ENCODE peak calls at places on chromosomes 7 and 10, in seven cellular contexts. X is hepatocyte; M is GM23248; E is heart right ventricle; A is CD8-positive, alpha-beta memory T cell; I is effector memory CD4-positive, alpha-beta T cell; B is brain microvascular endothelial cell. C is an unnamed sample.

GRCh38 chr7:35993663-35994622 is 159.1 kb upstream of the EEPD1 start:
- DNase-seq in X (no peak), M (peak; percentile 15), E (no peak), A (no peak), I (no peak), B (peak; percentile 47), C (no peak)

GRCh38 chr10:819326-819725 is 112.2 kb downstream of the LARP4B start:
- DNase-seq in X (no peak), M (peak; percentile 75), E (no peak), A (no peak), I (no peak), B (peak; percentile 78), C (no peak)

GRCh38 chr10:54585572-54585971 is 215.5 kb downstream of the PCDH15 start:
- DNase-seq in X (peak; percentile 5), M (no peak), E (no peak), A (no peak), I (no peak), B (no peak), C (no peak)

GRCh38 chr7:117324940-117325339 is 2.1 kb upstream of the WNT2 start:
- DNase-seq in X (no peak), M (no peak), E (no peak), A (no peak), I (no peak), B (no peak), C (no peak)

GRCh38 chr7:154967581-154967980 is 35.3 kb downstream of the PAXIP1 start:
- DNase-seq in X (no peak), M (no peak), E (no peak), A (no peak), I (no peak), B (no peak), C (no peak)

GRCh38 chr10:76015245-76015644 is 583.8 kb downstream of the LRMDA start:
- DNase-seq in X (no peak), M (no peak), E (no peak), A (no peak), I (no peak), B (no peak), C (no peak)

GRCh38 chr7:1899951-1900762 is 230.1 kb downstream of the ELFN1 start:
- DNase-seq in X (no peak), M (no peak), E (peak; percentile 11), A (no peak), I (no peak), B (no peak), C (no peak)

GRCh38 chr10:28532223-28532508 is 752 bp upstream of the WAC start:
- DNase-seq in X (no peak), M (peak; percentile 79), E (no peak), A (no peak), I (no peak), B (no peak), C (no peak)

GRCh38 chr7:50213622-50214017 is 90.9 kb upstream of the IKZF1 start:
- DNase-seq in X (no peak), M (no peak), E (no peak), A (no peak), I (no peak), B (no peak), C (no peak)

GRCh38 chr10:91604462-91604935 is 28.4 kb downstream of the PPP1R3C start:
- DNase-seq in X (no peak), M (peak; percentile 35), E (no peak), A (no peak), I (no peak), B (peak; percentile 40), C (no peak)
- H3K27ac ChIP-seq in X (peak overlapping the region; percentile 76), M (peak overlapping the region; percentile 82), E (peak overlapping the region; percentile 33), A (no peak overlapping the region), I (no peak overlapping the region), B (peak overlapping the region; percentile 94), C (no peak overlapping the region)

GRCh38 chr10:5393529-5393928 is 11.1 kb downstream of the TUBAL3 start:
- DNase-seq in X (no peak), M (no peak), E (no peak), A (no peak), I (no peak), B (no peak), C (no peak)
- H3K27ac ChIP-seq in X (no peak overlapping the region), M (no peak overlapping the region), E (no peak overlapping the region), A (no peak overlapping the region), I (no peak overlapping the region), B (no peak overlapping the region), C (no peak overlapping the region)

GRCh38 chr7:136133491-136133990 is 156.4 kb upstream of the MTPN start:
- DNase-seq in X (no peak), M (peak; percentile 14), E (no peak), A (no peak), I (no peak), B (peak; percentile 34), C (no peak)

GRCh38 chr7:136136906-136137305 is 159.7 kb upstream of the MTPN start:
- DNase-seq in X (no peak), M (no peak), E (no peak), A (no peak), I (no peak), B (no peak), C (no peak)

GRCh38 chr7:136138991-136139390 is 161.8 kb upstream of the MTPN start:
- DNase-seq in X (no peak), M (no peak), E (no peak), A (no peak), I (no peak), B (no peak), C (no peak)

GRCh38 chr7:136130819-136131637 is 153.9 kb upstream of the MTPN start:
- DNase-seq in X (no peak), M (no peak), E (no peak), A (no peak), I (no peak), B (no peak), C (no peak)

GRCh38 chr7:136134503-136134902 is 157.3 kb upstream of the MTPN start:
- DNase-seq in X (peak; percentile 18), M (peak; percentile 75), E (no peak), A (no peak), I (no peak), B (peak; percentile 77), C (no peak)
- H3K27ac ChIP-seq in X (no peak overlapping the region), M (no peak overlapping the region), E (no peak overlapping the region), A (no peak overlapping the region), I (no peak overlapping the region), B (no peak overlapping the region), C (no peak overlapping the region)

GRCh38 chr7:107319724-107320228 is 150.1 kb upstream of the GPR22 start:
- DNase-seq in X (no peak), M (no peak), E (no peak), A (no peak), I (no peak), B (no peak), C (no peak)
- H3K27ac ChIP-seq in X (no peak overlapping the region), M (no peak overlapping the region), E (no peak overlapping the region), A (no peak overlapping the region), I (no peak overlapping the region), B (no peak overlapping the region), C (no peak overlapping the region)

DNA sequence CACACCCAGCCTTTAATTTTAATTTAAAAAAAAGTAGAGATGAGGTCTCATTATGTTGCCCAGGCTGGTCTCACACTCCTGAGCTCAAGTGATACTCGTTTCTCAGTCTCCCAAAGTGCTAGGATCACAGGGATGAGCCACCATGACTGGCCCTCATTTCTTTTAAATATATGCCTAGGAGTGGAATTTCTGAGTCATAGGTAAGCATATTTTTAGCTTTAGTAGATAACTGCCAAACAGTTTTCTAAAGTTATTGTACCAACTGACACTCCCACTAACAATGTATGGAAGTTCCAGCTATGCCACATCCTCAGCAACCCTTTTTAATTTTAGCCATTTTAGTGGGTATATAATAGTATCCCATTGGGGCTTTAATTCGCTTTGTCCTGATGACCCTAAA is 13.8 kb upstream of the PPIF start:
- DNase-seq in X (no peak), M (peak; percentile 94), E (no peak), A (no peak), I (no peak), B (peak; percentile 38), C (no peak)
- H3K27ac ChIP-seq in X (no peak overlapping the region), M (peak overlapping the region; percentile 89), E (no peak overlapping the region), A (no peak overlapping the region), I (no peak overlapping the region), B (peak overlapping the region; percentile 12), C (no peak overlapping the region)

GRCh38 chr10:74039561-74040145 is 41.7 kb downstream of the VCL start:
- DNase-seq in X (no peak), M (peak; percentile 91), E (no peak), A (no peak), I (no peak), B (no peak), C (no peak)
- H3K27ac ChIP-seq in X (peak overlapping the region; percentile 38), M (peak overlapping the region; percentile 76), E (peak overlapping the region; percentile 83), A (no peak overlapping the region), I (no peak overlapping the region), B (peak overlapping the region; percentile 20), C (no peak overlapping the region)

GRCh38 chr7:37364871-37365270 is 83.8 kb downstream of the ELMO1 start:
- DNase-seq in X (no peak), M (no peak), E (no peak), A (no peak), I (no peak), B (no peak), C (no peak)

GRCh38 chr7:37365405-37365804 is 83.3 kb downstream of the ELMO1 start:
- DNase-seq in X (no peak), M (no peak), E (no peak), A (no peak), I (no peak), B (no peak), C (no peak)

GRCh38 chr7:37360469-37360868 is 88.2 kb downstream of the ELMO1 start:
- DNase-seq in X (no peak), M (no peak), E (no peak), A (no peak), I (no peak), B (no peak), C (no peak)

GRCh38 chr7:37363536-37364172 is 85.0 kb downstream of the ELMO1 start:
- DNase-seq in X (no peak), M (no peak), E (no peak), A (no peak), I (no peak), B (no peak), C (no peak)

DNA sequence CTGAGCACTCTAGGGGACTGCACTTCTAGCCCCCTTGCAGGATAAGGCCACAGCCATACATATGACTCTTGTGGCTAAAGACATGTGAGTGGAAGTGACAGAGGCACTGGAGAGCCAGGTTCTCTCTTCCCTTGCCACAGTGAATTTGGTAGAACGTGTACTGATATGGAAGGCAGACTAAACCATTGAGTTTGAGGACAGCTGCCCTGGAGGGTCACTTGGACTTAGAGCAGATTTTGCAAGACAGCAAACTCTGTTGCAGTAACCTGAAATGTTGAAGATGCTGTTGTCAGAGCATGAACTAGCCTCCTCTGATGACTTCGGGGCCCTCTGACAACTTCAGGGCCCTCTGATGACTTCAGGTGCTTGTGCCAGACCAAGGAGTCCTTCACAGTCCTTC is 85.9 kb downstream of the ELMO1 start:
- DNase-seq in X (no peak), M (no peak), E (no peak), A (no peak), I (no peak), B (no peak), C (no peak)
- H3K27ac ChIP-seq in X (no peak overlapping the region), M (no peak overlapping the region), E (no peak overlapping the region), A (no peak overlapping the region), I (no peak overlapping the region), B (no peak overlapping the region), C (no peak overlapping the region)

GRCh38 chr7:44100458-44101303 is 3.5 kb upstream of the AEBP1 start:
- DNase-seq in X (peak; percentile 59), M (peak; percentile 68), E (no peak), A (no peak), I (no peak), B (peak; percentile 53), C (no peak)
- H3K27ac ChIP-seq in X (peak overlapping the region; percentile 78), M (peak overlapping the region; percentile 86), E (peak overlapping the region; percentile 89), A (no peak overlapping the region), I (no peak overlapping the region), B (peak overlapping the region; percentile 30), C (no peak overlapping the region)

C was measured in caudate nucleus.